ENCODE peak calls at places on chromosomes 3 and 15, in seven cellular contexts. L is GM13976; C is brain microvascular endothelial cell; M is tibial artery; U is Panc1; W is heart left ventricle; H is CD4-positive, alpha-beta T cell. B is an unnamed sample.

GRCh38 chr3:136444581-136444980 is 194.4 kb downstream of the PCCB start:
- DNase-seq in L (no peak), C (no peak), M (no peak), U (no peak), W (no peak), H (no peak), B (no peak)

GRCh38 chr3:130341388-130341787 is 4.1 kb upstream of the COL6A5 start:
- DNase-seq in L (no peak), C (no peak), M (no peak), U (no peak), W (no peak), H (no peak), B (no peak)

GRCh38 chr3:32685604-32686185 is 707 bp downstream of the CNOT10 start:
- DNase-seq in L (peak; percentile 41), C (peak; percentile 14), M (no peak), U (no peak), W (no peak), H (no peak), B (no peak)

GRCh38 chr15:89389841-89390603 is 55.4 kb upstream of the POLG start:
- DNase-seq in L (no peak), C (no peak), M (no peak), U (no peak), W (no peak), H (no peak), B (no peak)

GRCh38 chr15:64740361-64741170 is 34.8 kb downstream of the RBPMS2 start:
- DNase-seq in L (peak; percentile 74), C (peak; percentile 42), M (peak; percentile 52), U (no peak), W (peak; percentile 58), H (no peak), B (no peak)

GRCh38 chr15:49830411-49830810 is 209.6 kb downstream of the DTWD1 start:
- DNase-seq in L (no peak), C (no peak), M (no peak), U (no peak), W (no peak), H (no peak), B (no peak)

GRCh38 chr15:63348392-63348791 is 33.3 kb downstream of the CA12 start:
- DNase-seq in L (no peak), C (peak; percentile 43), M (peak; percentile 66), U (no peak), W (peak; percentile 63), H (no peak), B (no peak)

GRCh38 chr15:90706394-90707327 is 10.5 kb upstream of the BLM start:
- DNase-seq in L (no peak), C (no peak), M (no peak), U (no peak), W (no peak), H (no peak), B (no peak)

GRCh38 chr3:52682016-52682415 is 3.7 kb downstream of the PBRM1 start:
- DNase-seq in L (no peak), C (peak; percentile 74), M (peak; percentile 31), U (no peak), W (no peak), H (no peak), B (no peak)

GRCh38 chr3:99810403-99810802 is 7.3 kb upstream of the CMSS1 start:
- DNase-seq in L (no peak), C (no peak), M (no peak), U (no peak), W (no peak), H (no peak), B (no peak)

GRCh38 chr3:95172144-95172543 is 1109.3 kb downstream of the NSUN3 start:
- DNase-seq in L (no peak), C (no peak), M (no peak), U (no peak), W (no peak), H (no peak), B (no peak)

GRCh38 chr3:143521803-143522202 is 326.5 kb downstream of the SLC9A9 start:
- DNase-seq in L (no peak), C (no peak), M (no peak), U (no peak), W (no peak), H (no peak), B (no peak)

GRCh38 chr3:195829897-195830254 is 18.1 kb upstream of the MUC4 start:
- DNase-seq in L (no peak), C (no peak), M (no peak), U (no peak), W (no peak), H (no peak), B (no peak)

GRCh38 chr3:53845103-53845880 is 927 bp downstream of the CHDH start:
- DNase-seq in L (peak; percentile 61), C (peak; percentile 5), M (peak; percentile 36), U (no peak), W (peak; percentile 37), H (no peak), B (no peak)

GRCh38 chr3:16200411-16200810 is 25.9 kb downstream of the GALNT15 start:
- DNase-seq in L (no peak), C (peak; percentile 29), M (no peak), U (no peak), W (no peak), H (no peak), B (no peak)

GRCh38 chr3:124660606-124661005 is 69.6 kb upstream of the UMPS start:
- DNase-seq in L (no peak), C (no peak), M (no peak), U (no peak), W (no peak), H (no peak), B (no peak)

GRCh38 chr3:14274999-14275961 is 96.7 kb downstream of the LSM3 start:
- DNase-seq in L (peak; percentile 55), C (no peak), M (no peak), U (no peak), W (no peak), H (no peak), B (no peak)

GRCh38 chr3:156489462-156489911 is 65.4 kb downstream of the SSR3 start:
- DNase-seq in L (no peak), C (no peak), M (no peak), U (no peak), W (no peak), H (no peak), B (no peak)

DNA sequence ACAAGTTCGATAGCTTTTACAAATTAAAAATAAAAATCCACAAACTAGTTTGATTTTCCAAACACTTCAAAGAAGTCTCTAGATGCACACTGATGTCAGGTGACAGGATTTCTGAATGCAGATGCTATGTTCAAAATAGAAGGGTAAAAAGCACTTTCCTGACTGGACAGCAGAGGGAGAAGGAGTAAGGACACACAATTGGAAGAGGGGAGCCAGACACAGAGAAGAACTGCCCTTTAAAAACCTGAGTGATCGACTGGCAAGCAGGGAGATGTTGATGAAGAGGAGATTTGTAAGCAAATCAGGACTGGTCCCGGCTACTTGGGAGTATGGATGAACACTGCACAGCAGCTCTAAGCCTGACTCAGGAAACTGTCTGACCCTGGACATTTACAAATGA is 612.8 kb downstream of the MAGI1 start:
- DNase-seq in L (no peak), C (peak; percentile 20), M (no peak), U (no peak), W (no peak), H (no peak), B (no peak)
- TF ChIP-seq CTCF in L (no peak), C (peak; percentile 61), M (peak; percentile 9), U (peak; percentile 31), W (peak; percentile 42), H (no peak), B (no peak)

DNA sequence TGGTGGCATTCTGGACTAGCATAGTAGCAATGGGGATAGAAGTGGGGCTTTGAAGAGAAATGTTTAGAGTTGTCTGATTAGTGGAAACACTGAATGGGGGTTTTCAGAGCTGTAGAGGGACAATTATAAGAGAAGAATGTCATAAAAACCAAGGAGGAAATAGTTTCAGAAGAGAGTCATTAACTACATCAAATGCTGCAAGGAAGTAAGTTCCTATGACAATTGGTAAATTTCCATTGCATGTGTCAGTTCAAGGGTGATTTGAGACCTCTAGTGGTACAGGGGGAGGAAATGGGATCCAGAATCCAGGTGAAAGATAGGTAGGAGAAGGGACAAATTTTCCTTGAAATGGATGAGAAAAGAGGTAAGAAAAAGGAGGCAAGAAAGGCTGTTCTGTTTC is 68.3 kb upstream of the TBC1D5 start:
- DNase-seq in L (no peak), C (no peak), M (no peak), U (no peak), W (no peak), H (no peak), B (no peak)
- TF ChIP-seq CTCF in L (peak; percentile 20), C (peak; percentile 38), M (peak; percentile 20), U (no peak), W (no peak), H (no peak), B (no peak)

GRCh38 chr15:87843312-87843711 is 413.2 kb downstream of the NTRK3 start:
- DNase-seq in L (no peak), C (no peak), M (no peak), U (no peak), W (no peak), H (no peak), B (no peak)
- TF ChIP-seq CTCF in L (no peak), C (no peak), M (no peak), U (no peak), W (no peak), H (no peak), B (no peak)

GRCh38 chr15:68470049-68470738 is 38.2 kb upstream of the ITGA11 start:
- DNase-seq in L (no peak), C (no peak), M (no peak), U (no peak), W (no peak), H (no peak), B (no peak)

GRCh38 chr15:68470981-68471380 is 39.0 kb upstream of the ITGA11 start:
- DNase-seq in L (no peak), C (no peak), M (no peak), U (no peak), W (no peak), H (no peak), B (no peak)

GRCh38 chr15:68471552-68471951 is 39.6 kb upstream of the ITGA11 start:
- DNase-seq in L (no peak), C (no peak), M (no peak), U (no peak), W (no peak), H (no peak), B (no peak)

GRCh38 chr15:68466876-68467275 is 34.9 kb upstream of the ITGA11 start:
- DNase-seq in L (no peak), C (no peak), M (no peak), U (no peak), W (no peak), H (no peak), B (no peak)

DNA sequence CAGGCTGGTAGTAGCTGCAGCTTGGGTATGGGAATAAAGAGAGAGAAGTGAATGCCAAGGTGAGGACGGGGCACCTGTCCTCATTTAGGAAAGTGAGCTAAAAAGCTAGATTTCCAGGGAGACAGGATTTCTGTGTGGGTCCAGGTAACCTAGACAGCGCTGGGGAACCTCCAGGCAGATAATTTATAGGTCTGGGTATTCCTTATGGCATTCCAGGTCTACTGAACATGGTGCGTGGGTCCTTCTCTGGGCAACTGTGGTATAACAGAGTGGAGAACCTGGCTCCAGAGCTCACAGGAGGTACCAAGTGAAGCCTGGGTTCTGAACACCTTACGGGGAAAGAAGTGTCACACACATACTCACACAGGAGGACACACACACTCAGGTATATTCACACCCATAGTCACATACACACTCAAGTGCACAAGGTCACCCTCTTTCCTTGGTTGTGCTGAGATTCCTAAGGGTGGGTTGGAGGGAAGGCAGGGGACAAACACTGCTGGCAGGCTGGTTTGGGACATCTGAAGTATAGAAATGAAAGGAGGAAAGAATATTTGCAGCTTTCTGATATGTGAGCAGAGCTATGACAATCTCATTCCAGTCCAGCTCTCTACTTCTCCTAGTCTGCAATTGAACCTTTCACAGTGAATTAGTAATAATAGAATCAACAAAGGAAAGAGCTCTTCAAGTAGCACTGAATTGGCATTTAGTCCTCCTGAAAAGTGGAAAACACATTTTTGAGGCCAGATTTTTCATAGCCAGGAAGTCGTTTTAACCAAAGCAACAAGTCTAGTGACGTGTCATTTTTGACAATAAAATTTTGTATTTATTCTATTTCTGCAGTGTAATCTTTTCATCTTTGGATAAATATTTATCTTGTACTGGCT is 37.4 kb upstream of the ITGA11 start:
- DNase-seq in L (no peak), C (no peak), M (no peak), U (no peak), W (no peak), H (no peak), B (no peak)
- TF ChIP-seq CTCF in L (no peak), C (no peak), M (no peak), U (no peak), W (no peak), H (no peak), B (no peak)

B was measured in natural killer cell.